ENCODE peak calls at places on chromosomes 3 and 15, in six cellular contexts. E, Y, N, S, P and W are unnamed samples.

GRCh38 chr3:70771426-70772147 is 459.1 kb upstream of the MDFIC2 start:
- DNase-seq in E (no peak), Y (no peak), N (no peak), S (no peak), P (no peak), W (no peak)

GRCh38 chr3:112353365-112353764 is 20.4 kb downstream of the CD200 start:
- DNase-seq in E (no peak), Y (no peak), N (no peak), S (no peak), P (no peak), W (no peak)

GRCh38 chr15:82158811-82159210 is 103.7 kb downstream of the EFL1 start:
- DNase-seq in E (peak; percentile 22), Y (no peak), N (no peak), S (no peak), P (no peak), W (no peak)

GRCh38 chr15:90020041-90020735 is 19.1 kb downstream of the ZNF710 start:
- DNase-seq in E (no peak), Y (no peak), N (no peak), S (no peak), P (peak; percentile 47), W (no peak)

GRCh38 chr3:111252795-111253194 is 181.2 kb downstream of the NECTIN3 start:
- DNase-seq in E (peak; percentile 4), Y (no peak), N (peak; percentile 59), S (no peak), P (no peak), W (no peak)

GRCh38 chr15:94476681-94477080 is 245.3 kb downstream of the MCTP2 start:
- DNase-seq in E (no peak), Y (no peak), N (no peak), S (no peak), P (no peak), W (no peak)

GRCh38 chr3:111610189-111610588 is 15.0 kb upstream of the ZBED2 start:
- DNase-seq in E (no peak), Y (peak; percentile 51), N (no peak), S (no peak), P (no peak), W (peak; percentile 85)

GRCh38 chr15:92810418-92811138 is 89.5 kb upstream of the CHD2 start:
- DNase-seq in E (no peak), Y (peak; percentile 75), N (peak; percentile 89), S (no peak), P (no peak), W (no peak)

GRCh38 chr15:73887481-73887880 is 14.1 kb downstream of the TBC1D21 start:
- DNase-seq in E (no peak), Y (no peak), N (no peak), S (no peak), P (peak; percentile 31), W (no peak)

GRCh38 chr3:149575213-149575961 is 82.4 kb downstream of the WWTR1 start:
- DNase-seq in E (no peak), Y (no peak), N (peak; percentile 94), S (no peak), P (no peak), W (no peak)

GRCh38 chr15:87753539-87753938 is 503.0 kb downstream of the NTRK3 start:
- DNase-seq in E (no peak), Y (no peak), N (no peak), S (no peak), P (no peak), W (no peak)

GRCh38 chr15:44956388-44956787 is at the start of gene TERB2:
- DNase-seq in E (no peak), Y (no peak), N (no peak), S (no peak), P (no peak), W (no peak)

GRCh38 chr3:114294940-114295480 is 1.2 kb downstream of the TIGIT start:
- DNase-seq in E (no peak), Y (no peak), N (no peak), S (no peak), P (no peak), W (no peak)

GRCh38 chr3:138148503-138148902 is 16.3 kb upstream of the A4GNT start:
- DNase-seq in E (no peak), Y (no peak), N (no peak), S (no peak), P (no peak), W (no peak)
- H3K9me3 ChIP-seq in E (no peaks in the 10 kb centered on the region), Y (no peaks in the 10 kb centered on the region), N (no peaks in the 10 kb centered on the region), S (no peaks in the 10 kb centered on the region), P (no peaks in the 10 kb centered on the region), W (no peaks in the 10 kb centered on the region)

GRCh38 chr3:32422943-32423342 is 31.3 kb downstream of the CMTM7 start:
- DNase-seq in E (no peak), Y (no peak), N (no peak), S (no peak), P (no peak), W (no peak)

GRCh38 chr3:32423956-32424558 is 32.4 kb downstream of the CMTM7 start:
- DNase-seq in E (no peak), Y (no peak), N (no peak), S (no peak), P (no peak), W (peak; percentile 61)

GRCh38 chr3:32424581-32425250 is 33.1 kb downstream of the CMTM7 start:
- DNase-seq in E (no peak), Y (no peak), N (no peak), S (no peak), P (no peak), W (no peak)

GRCh38 chr3:32421991-32422859 is 30.6 kb downstream of the CMTM7 start:
- DNase-seq in E (peak; percentile 43), Y (no peak), N (peak; percentile 92), S (peak; percentile 95), P (peak; percentile 96), W (no peak)

DNA sequence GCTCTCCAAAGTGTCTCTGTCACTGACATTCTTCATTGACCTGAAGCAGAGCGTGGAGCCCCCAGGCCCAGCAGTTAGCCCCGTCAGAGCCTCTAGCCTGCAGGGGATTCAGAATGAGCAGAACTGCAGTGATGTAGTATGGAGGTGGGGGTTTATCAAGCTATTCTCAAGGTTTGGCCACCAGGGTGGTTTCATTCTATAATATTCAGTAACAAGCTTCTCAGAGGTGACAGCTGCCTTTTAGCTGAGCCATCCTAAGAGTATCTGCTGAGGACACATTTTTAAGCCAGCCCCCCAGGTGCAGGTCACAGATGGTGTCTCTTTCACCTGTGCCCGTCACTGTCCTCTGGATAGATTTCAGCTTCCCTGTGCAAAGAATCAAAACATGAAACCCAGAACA is 31.9 kb downstream of the CMTM7 start:
- DNase-seq in E (no peak), Y (no peak), N (no peak), S (no peak), P (no peak), W (no peak)
- H3K4me1 ChIP-seq in E (peaks cover 33% of the 10 kb centered on the region), Y (peaks cover 7% of the 10 kb centered on the region), N (peaks cover 15% of the 10 kb centered on the region), S (peaks cover 7% of the 10 kb centered on the region), P (peaks cover 65% of the 10 kb centered on the region), W (peaks cover 98% of the 10 kb centered on the region)

GRCh38 chr3:104281713-104282112 is 1085.0 kb upstream of the ALCAM start:
- DNase-seq in E (no peak), Y (no peak), N (no peak), S (no peak), P (no peak), W (no peak)
- H3K9me3 ChIP-seq in E (peaks cover 16% of the 10 kb centered on the region), Y (peaks cover 11% of the 10 kb centered on the region), N (no peaks in the 10 kb centered on the region), S (peaks cover 35% of the 10 kb centered on the region), P (peaks cover 12% of the 10 kb centered on the region), W (no peaks in the 10 kb centered on the region)

DNA sequence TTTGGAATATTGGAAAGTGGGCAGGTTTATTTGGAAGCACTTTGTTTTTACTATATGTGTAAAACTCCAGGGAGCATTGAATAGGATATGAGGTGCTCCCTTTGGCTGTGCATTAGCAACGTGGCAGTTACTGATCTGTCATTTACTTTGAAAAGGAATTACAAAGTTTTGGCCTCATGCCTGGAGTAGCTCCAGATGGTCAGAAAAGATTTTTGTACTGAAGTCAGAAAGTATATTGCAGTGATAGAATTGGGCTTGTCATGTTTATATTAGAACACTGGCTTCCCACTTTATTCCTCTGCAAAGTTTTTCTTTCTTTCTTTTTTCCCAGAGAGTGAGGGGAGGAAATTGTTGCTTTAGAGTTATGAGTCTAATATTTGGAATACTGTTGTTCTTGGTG is 26.2 kb downstream of the FNDC3B start:
- DNase-seq in E (no peak), Y (no peak), N (peak; percentile 79), S (no peak), P (no peak), W (no peak)
- H3K4me1 ChIP-seq in E (peaks cover 27% of the 10 kb centered on the region), Y (peaks cover 5% of the 10 kb centered on the region), N (peaks cover 12% of the 10 kb centered on the region), S (no peaks in the 10 kb centered on the region), P (peaks cover 50% of the 10 kb centered on the region), W (no peaks in the 10 kb centered on the region)

DNA sequence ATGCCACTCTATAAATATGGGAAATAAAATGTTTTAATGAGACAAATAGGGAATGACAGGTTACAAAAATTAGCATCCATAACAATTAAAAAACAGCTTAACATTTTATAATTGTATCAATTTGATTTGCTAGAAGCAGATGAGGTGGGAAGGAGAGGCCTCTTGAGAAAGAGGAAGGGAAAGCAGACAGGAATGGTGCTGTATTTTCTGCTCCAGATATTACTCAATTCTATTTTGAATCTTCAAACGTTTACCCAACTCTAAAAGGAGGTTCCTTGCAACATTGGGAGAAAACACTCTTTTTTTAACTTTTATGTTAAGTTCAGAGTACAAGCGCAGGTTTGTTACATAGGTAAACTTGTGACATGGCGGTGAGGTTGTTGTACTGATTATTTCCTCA is 44.9 kb upstream of the ALDH1A3 start:
- DNase-seq in E (no peak), Y (no peak), N (peak; percentile 7), S (no peak), P (no peak), W (no peak)
- H3K9me3 ChIP-seq in E (no peaks in the 10 kb centered on the region), Y (no peaks in the 10 kb centered on the region), N (no peaks in the 10 kb centered on the region), S (no peaks in the 10 kb centered on the region), P (no peaks in the 10 kb centered on the region), W (no peaks in the 10 kb centered on the region)